ENCODE peak calls at places on chromosomes 6 and 20, in eight cellular contexts. N is GM12891, L is K562, Y is endothelial cell of umbilical vein, Q is transverse colon, E is esophagus muscularis mucosa, W is HL-60, M is spleen. V is an unnamed sample.

GRCh38 chr6:33914519-33915120 is 110.8 kb upstream of the MLN start:
- DNase-seq in N (no peak), L (no peak), Y (no peak), Q (peak; percentile 29), E (no peak), W (peak; percentile 28), M (peak; percentile 85), V (no peak)

GRCh38 chr20:47998736-47999135 is 213.5 kb upstream of the SULF2 start:
- DNase-seq in N (no peak), L (no peak), Y (no peak), Q (no peak), E (no peak), W (peak; percentile 99), M (no peak), V (no peak)

GRCh38 chr6:143569035-143569434 is 57.5 kb upstream of the FUCA2 start:
- DNase-seq in N (no peak), L (no peak), Y (no peak), Q (no peak), E (no peak), W (no peak), M (no peak), V (no peak)

GRCh38 chr20:33474963-33475362 is 14.9 kb upstream of the CBFA2T2 start:
- DNase-seq in N (no peak), L (no peak), Y (no peak), Q (no peak), E (no peak), W (no peak), M (no peak), V (no peak)

GRCh38 chr20:5090191-5090590 is 29.6 kb downstream of the PCNA start:
- DNase-seq in N (no peak), L (no peak), Y (peak; percentile 44), Q (no peak), E (no peak), W (peak; percentile 76), M (peak; percentile 81), V (no peak)

GRCh38 chr6:33761922-33762629 is 15.4 kb upstream of the IP6K3 start:
- DNase-seq in N (peak; percentile 50), L (peak; percentile 85), Y (peak; percentile 28), Q (peak; percentile 83), E (no peak), W (peak; percentile 39), M (peak; percentile 84), V (no peak)

GRCh38 chr6:52284131-52284459 is 447 bp downstream of the MCM3 start:
- DNase-seq in N (no peak), L (peak; percentile 51), Y (no peak), Q (peak; percentile 37), E (no peak), W (no peak), M (no peak), V (no peak)

GRCh38 chr20:2688041-2688591 is 4.5 kb upstream of the EBF4 start:
- DNase-seq in N (peak; percentile 45), L (peak; percentile 62), Y (peak; percentile 49), Q (peak; percentile 56), E (no peak), W (peak; percentile 67), M (peak; percentile 87), V (no peak)

GRCh38 chr6:13725570-13725969 is 13.9 kb upstream of the RANBP9 start:
- DNase-seq in N (no peak), L (no peak), Y (no peak), Q (no peak), E (no peak), W (no peak), M (no peak), V (no peak)

GRCh38 chr6:38305995-38306681 is 333.6 kb downstream of the BTBD9 start:
- DNase-seq in N (no peak), L (no peak), Y (no peak), Q (no peak), E (no peak), W (no peak), M (no peak), V (no peak)

GRCh38 chr20:21100590-21101452 is 5.3 kb downstream of the LINC00237 start:
- DNase-seq in N (no peak), L (no peak), Y (peak; percentile 10), Q (no peak), E (peak; percentile 88), W (no peak), M (peak; percentile 83), V (no peak)

GRCh38 chr20:10306440-10307358 is 88.1 kb downstream of the SNAP25 start:
- DNase-seq in N (no peak), L (no peak), Y (peak; percentile 68), Q (no peak), E (no peak), W (no peak), M (no peak), V (no peak)

GRCh38 chr20:57391439-57392129 is 388 bp downstream of the RBM38 start:
- DNase-seq in N (no peak), L (peak; percentile 69), Y (no peak), Q (peak; percentile 28), E (no peak), W (no peak), M (peak; percentile 92), V (no peak)

GRCh38 chr6:23413327-23414203 is 712.5 kb upstream of the NRSN1 start:
- DNase-seq in N (no peak), L (no peak), Y (no peak), Q (no peak), E (no peak), W (no peak), M (no peak), V (no peak)

GRCh38 chr6:129844118-129844891 is 16.8 kb downstream of the TMEM244 start:
- DNase-seq in N (no peak), L (no peak), Y (peak; percentile 32), Q (no peak), E (no peak), W (no peak), M (no peak), V (no peak)

GRCh38 chr20:63708301-63709148 is 686 bp downstream of the ZGPAT start:
- DNase-seq in N (no peak), L (peak; percentile 15), Y (no peak), Q (no peak), E (no peak), W (no peak), M (peak; percentile 86), V (peak; percentile 39)

GRCh38 chr6:16486661-16487060 is 248.3 kb downstream of the GMPR start:
- DNase-seq in N (no peak), L (no peak), Y (no peak), Q (no peak), E (no peak), W (no peak), M (no peak), V (no peak)

GRCh38 chr6:1464796-1465348 is 75.5 kb downstream of the FOXF2 start:
- DNase-seq in N (no peak), L (no peak), Y (no peak), Q (no peak), E (no peak), W (no peak), M (no peak), V (no peak)
- TF ChIP-seq POLR2AphosphoS5 in N (no peak), L (no peak), Y (no peak), Q (no peak), E (no peak), W (no peak), M (no peak), V (no peak)

DNA sequence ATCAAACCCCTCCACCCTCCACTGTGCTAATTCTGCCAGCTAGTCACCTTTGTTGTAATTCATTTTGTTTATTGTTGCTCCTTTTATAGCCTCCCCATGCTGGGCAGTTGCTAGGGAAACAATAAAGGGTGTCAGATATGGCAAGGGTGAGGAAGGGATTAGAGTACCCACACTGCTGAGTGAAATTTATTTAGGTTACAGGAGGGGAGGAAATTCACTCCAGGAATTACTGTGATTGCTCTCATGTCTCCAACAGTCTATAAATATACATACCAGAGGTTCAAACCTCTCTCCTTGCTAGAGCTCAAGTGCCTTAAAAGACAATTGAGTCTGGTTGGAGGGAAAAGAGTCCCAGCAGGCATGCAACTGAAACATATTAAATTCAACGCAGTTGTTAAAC is 90.6 kb upstream of the ADGRF1 start:
- DNase-seq in N (no peak), L (no peak), Y (no peak), Q (no peak), E (no peak), W (no peak), M (no peak), V (no peak)
- TF ChIP-seq POLR2AphosphoS5 in N (no peak), L (no peak), Y (no peak), Q (no peak), E (no peak), W (no peak), M (no peak), V (no peak)

GRCh38 chr6:164151161-164151728 is 736.7 kb downstream of the QKI start:
- DNase-seq in N (no peak), L (no peak), Y (no peak), Q (no peak), E (no peak), W (no peak), M (no peak), V (no peak)

GRCh38 chr6:164150221-164150620 is 735.7 kb downstream of the QKI start:
- DNase-seq in N (no peak), L (no peak), Y (no peak), Q (no peak), E (no peak), W (no peak), M (no peak), V (no peak)

GRCh38 chr6:164152611-164153010 is 738.1 kb downstream of the QKI start:
- DNase-seq in N (no peak), L (no peak), Y (no peak), Q (no peak), E (no peak), W (no peak), M (no peak), V (no peak)

GRCh38 chr6:164154588-164154987 is 740.1 kb downstream of the QKI start:
- DNase-seq in N (no peak), L (no peak), Y (no peak), Q (no peak), E (no peak), W (no peak), M (no peak), V (no peak)

DNA sequence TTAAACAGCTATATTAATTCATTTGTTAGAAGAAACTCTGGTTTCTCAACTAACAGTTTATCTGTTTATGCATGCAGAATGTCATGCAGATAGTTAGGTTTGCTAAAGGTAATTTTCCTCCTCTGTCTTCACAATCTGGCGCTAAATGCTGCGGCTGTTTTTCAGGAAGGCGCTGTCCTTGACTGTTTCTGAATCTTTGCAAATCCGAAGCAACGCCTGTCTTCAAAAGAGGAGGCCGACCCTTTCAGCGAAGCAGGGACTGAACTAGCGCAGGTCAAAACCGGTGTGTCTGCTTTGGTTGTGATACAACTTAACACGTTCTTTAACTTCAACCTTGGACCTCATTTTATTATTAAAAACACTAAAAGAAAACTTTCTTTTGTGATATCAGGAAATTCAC is 737.2 kb downstream of the QKI start:
- DNase-seq in N (no peak), L (no peak), Y (no peak), Q (no peak), E (no peak), W (no peak), M (no peak), V (no peak)
- TF ChIP-seq POLR2AphosphoS5 in N (no peak), L (no peak), Y (no peak), Q (no peak), E (no peak), W (no peak), M (no peak), V (no peak)

DNA sequence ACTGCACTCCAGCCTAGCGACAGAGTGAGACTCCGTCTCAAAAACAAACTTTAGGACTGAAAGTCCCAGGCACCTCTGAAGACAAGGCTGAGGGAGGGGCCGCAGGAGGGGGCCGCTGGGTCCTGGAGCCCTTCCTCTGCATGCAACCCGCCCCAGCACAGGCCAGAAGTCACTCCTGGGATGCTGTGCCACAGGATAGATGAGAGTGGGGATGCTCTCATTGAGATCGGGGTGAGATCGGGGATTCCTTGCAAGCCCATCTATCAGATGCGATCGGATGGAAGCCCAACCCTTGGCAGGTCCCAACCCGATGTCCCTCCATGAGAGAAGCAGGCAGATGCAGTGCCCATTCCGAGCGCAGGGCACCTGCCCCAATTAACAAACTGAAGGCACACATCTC is 66.5 kb downstream of the WDR27 start:
- DNase-seq in N (no peak), L (no peak), Y (no peak), Q (no peak), E (peak; percentile 62), W (no peak), M (no peak), V (no peak)
- TF ChIP-seq POLR2AphosphoS5 in N (no peak), L (no peak), Y (no peak), Q (no peak), E (no peak), W (no peak), M (no peak), V (no peak)

V was measured in GM12892.